ENCODE peak calls at places on chromosome 21, in seven cellular contexts. C is tibial artery, A is BJ, F is psoas muscle, H is OCI-LY7, J is astrocyte of the spinal cord, P is brain microvascular endothelial cell. G is an unnamed sample.

GRCh38 chr21:44556879-44557278 is 1.7 kb downstream of the KRTAP10-3 start:
- DNase-seq in J (no peak), P (no peak), H (no peak), C (no peak), A (no peak), F (no peak), G (no peak)

GRCh38 chr21:43934116-43934515 is 69.1 kb downstream of the AGPAT3 start:
- DNase-seq in H (no peak), F (no peak), J (no peak), C (no peak), P (no peak), A (no peak), G (no peak)

GRCh38 chr21:36966846-36967657 is 583 bp upstream of the HLCS start:
- DNase-seq in P (peak), F (no peak), A (no peak), H (no peak), C (no peak), J (peak), G (no peak)

GRCh38 chr21:41777934-41778815 is 11.3 kb upstream of the RIPK4 start:
- DNase-seq in F (peak), A (no peak), J (peak), H (peak), P (peak), C (peak), G (peak)

GRCh38 chr21:28148400-28149064 is 844.1 kb downstream of the LTN1 start:
- DNase-seq in J (peak), P (no peak), A (no peak), C (no peak), F (no peak), H (no peak), G (no peak)

GRCh38 chr21:31117046-31117916 is 79.0 kb upstream of the KRTAP19-8 start:
- DNase-seq in A (peak), J (peak), C (no peak), P (peak), H (no peak), F (no peak), G (no peak)

GRCh38 chr21:41706678-41707077 is 60.2 kb downstream of the RIPK4 start:
- DNase-seq in C (no peak), A (no peak), J (no peak), P (no peak), H (no peak), F (no peak), G (no peak)

GRCh38 chr21:16496594-16496993 is 766.8 kb downstream of the USP25 start:
- DNase-seq in H (no peak), A (no peak), P (no peak), F (no peak), C (no peak), J (no peak), G (no peak)

GRCh38 chr21:33644383-33645074 is 2.2 kb downstream of the ITSN1 start:
- DNase-seq in C (no peak), J (peak), H (no peak), A (peak), F (peak), P (peak), G (no peak)

GRCh38 chr21:44615881-44616590 is 4.2 kb downstream of the KRTAP10-8 start:
- DNase-seq in P (no peak), F (no peak), A (no peak), J (no peak), H (no peak), C (no peak), G (no peak)

GRCh38 chr21:41613421-41613998 is 105.6 kb upstream of the TMPRSS2 start:
- DNase-seq in H (no peak), P (no peak), A (no peak), J (no peak), C (no peak), F (no peak), G (no peak)

GRCh38 chr21:26501622-26502021 is 71.5 kb downstream of the CYYR1 start:
- DNase-seq in P (no peak), A (no peak), H (no peak), C (no peak), J (no peak), F (no peak), G (no peak)

GRCh38 chr21:44079846-44080245 is 27.4 kb upstream of the PWP2 start:
- DNase-seq in P (no peak), A (no peak), J (no peak), H (no peak), C (no peak), F (no peak), G (no peak)

GRCh38 chr21:36385909-36386642 is 884 bp downstream of the CHAF1B start:
- DNase-seq in P (no peak), A (no peak), F (no peak), H (no peak), C (no peak), J (no peak), G (no peak)

GRCh38 chr21:39392296-39392695 is 43.4 kb upstream of the HMGN1 start:
- DNase-seq in H (no peak), F (no peak), C (no peak), J (no peak), A (no peak), P (no peak), G (no peak)

GRCh38 chr21:21096956-21097355 is 98.7 kb downstream of the NCAM2 start:
- DNase-seq in C (no peak), F (no peak), A (no peak), H (no peak), P (no peak), J (no peak), G (no peak)

GRCh38 chr21:44024895-44025353 is 12.8 kb downstream of the TRAPPC10 start:
- DNase-seq in F (peak), P (peak), H (no peak), J (peak), A (no peak), C (peak), G (peak)

GRCh38 chr21:31408306-31409088 is 64.4 kb upstream of the TIAM1 start:
- DNase-seq in P (no peak), C (no peak), H (no peak), J (no peak), A (no peak), F (no peak), G (no peak)

GRCh38 chr21:41396452-41397107 is 29.5 kb upstream of the MX1 start:
- DNase-seq in H (no peak), P (no peak), A (no peak), J (no peak), F (peak), C (no peak), G (peak)

GRCh38 chr21:26124421-26124833 is 46.1 kb downstream of the APP start:
- DNase-seq in J (peak), H (no peak), P (peak), A (no peak), C (no peak), F (no peak), G (no peak)

GRCh38 chr21:38343691-38344090 is 86.9 kb downstream of the KCNJ15 start:
- DNase-seq in C (peak), P (peak), J (peak), H (no peak), A (no peak), F (peak), G (no peak)

GRCh38 chr21:26112127-26112742 is 58.3 kb downstream of the APP start:
- DNase-seq in P (no peak), A (no peak), J (no peak), F (no peak), H (no peak), C (no peak), G (no peak)

GRCh38 chr21:37670883-37671282 is 245.4 kb downstream of the KCNJ6 start:
- DNase-seq in C (no peak), F (no peak), H (no peak), P (peak), J (no peak), A (no peak), G (no peak)

GRCh38 chr21:36584980-36585940 is 105.3 kb upstream of the CLDN14 start:
- DNase-seq in H (peak), C (no peak), F (no peak), P (no peak), A (no peak), J (no peak), G (no peak)

GRCh38 chr21:23119491-23119890 is 2121.3 kb downstream of the NCAM2 start:
- DNase-seq in F (no peak), A (no peak), P (no peak), J (no peak), H (no peak), C (no peak), G (no peak)

GRCh38 chr21:20997308-20997632 is 939 bp upstream of the NCAM2 start:
- DNase-seq in A (no peak), J (no peak), P (no peak), C (no peak), H (no peak), F (no peak), G (no peak)

GRCh38 chr21:17514124-17514481 is 1.3 kb downstream of the CXADR start:
- DNase-seq in J (peak), P (peak), F (no peak), H (no peak), A (no peak), C (no peak), G (no peak)
- H3K4me3 ChIP-seq in J (peak), P (no peak), F (no peak), H (peak), A (no peak), C (no peak), G (peak)

GRCh38 chr21:15064576-15065380 is at the start of gene NRIP1:
- DNase-seq in F (peak), J (peak), A (peak), P (peak), C (peak), H (no peak), G (peak)
- H3K4me3 ChIP-seq in F (peak), J (peak), A (peak), P (peak), C (peak), H (no peak), G (peak)

GRCh38 chr21:32410916-32411315 is 1.6 kb upstream of the EVA1C start:
- DNase-seq in C (no peak), J (no peak), P (no peak), A (no peak), F (no peak), H (no peak), G (no peak)
- H3K4me3 ChIP-seq in C (peak), J (no peak), P (no peak), A (no peak), F (peak), H (no peak), G (peak)

DNA sequence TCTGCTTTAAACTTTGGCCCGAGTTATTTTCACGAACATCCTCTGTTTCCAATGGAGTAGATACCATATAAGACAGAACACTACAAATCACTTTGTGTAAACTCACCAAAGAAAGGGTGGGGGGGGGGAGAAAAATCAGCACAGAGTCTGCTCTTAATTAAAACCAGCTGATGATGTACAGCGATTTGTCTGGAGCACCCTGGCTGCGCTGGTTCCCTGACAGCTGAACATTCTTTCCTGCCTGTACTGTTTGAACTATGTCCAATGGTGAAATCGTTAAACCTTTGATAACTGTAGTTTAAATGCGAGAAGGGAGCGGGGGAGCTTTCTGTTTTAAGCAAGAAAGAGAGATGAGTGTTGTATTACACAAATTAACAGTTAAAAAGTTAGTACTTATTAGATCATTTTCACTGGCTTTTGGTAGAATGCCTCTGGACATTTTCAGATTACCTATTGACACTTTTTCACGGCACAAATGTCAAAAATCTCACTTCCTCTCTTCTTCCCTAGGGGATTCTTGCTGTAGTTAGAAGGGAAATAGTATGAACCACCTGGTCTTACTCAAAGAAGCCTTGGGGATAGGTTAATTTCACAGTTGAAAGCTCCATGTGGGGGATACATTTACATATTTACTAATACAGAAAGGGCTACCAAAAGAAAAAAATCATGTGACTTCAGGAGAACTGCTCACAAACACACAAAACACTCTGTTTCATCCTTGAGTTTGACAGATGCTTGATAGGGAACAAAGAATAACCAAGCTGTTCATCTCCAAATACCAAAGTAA is 140.2 kb upstream of the RUNX1 start:
- DNase-seq in C (no peak), F (peak), A (peak), P (peak), J (peak), H (peak), G (no peak)
- H3K4me3 ChIP-seq in C (no peak), F (peak), A (no peak), P (no peak), J (no peak), H (peak), G (no peak)

DNA sequence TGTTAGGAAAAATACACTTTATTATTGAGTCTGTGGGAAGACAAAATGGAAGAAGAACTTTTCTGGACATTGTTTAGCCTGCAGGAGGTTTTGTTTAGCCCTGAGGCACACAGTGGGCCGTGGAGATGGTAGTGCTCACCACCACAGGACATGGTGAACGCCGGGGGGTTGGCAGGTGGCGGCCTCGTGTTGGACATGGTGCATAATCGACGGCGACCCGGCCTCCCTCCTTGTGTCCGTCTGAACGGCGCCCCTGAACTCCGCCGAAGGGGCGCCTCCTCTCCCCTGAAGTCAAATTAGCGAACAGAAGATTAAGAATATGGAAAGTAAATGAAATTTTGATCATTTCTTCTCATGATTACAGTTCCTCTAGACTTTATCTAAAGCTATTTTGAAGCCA is 126.4 kb downstream of the PCBP3 start:
- DNase-seq in F (no peak), C (no peak), J (no peak), P (no peak), H (no peak), A (no peak), G (no peak)
- H3K4me3 ChIP-seq in F (no peak), C (no peak), J (no peak), P (no peak), H (no peak), A (no peak), G (no peak)

DNA sequence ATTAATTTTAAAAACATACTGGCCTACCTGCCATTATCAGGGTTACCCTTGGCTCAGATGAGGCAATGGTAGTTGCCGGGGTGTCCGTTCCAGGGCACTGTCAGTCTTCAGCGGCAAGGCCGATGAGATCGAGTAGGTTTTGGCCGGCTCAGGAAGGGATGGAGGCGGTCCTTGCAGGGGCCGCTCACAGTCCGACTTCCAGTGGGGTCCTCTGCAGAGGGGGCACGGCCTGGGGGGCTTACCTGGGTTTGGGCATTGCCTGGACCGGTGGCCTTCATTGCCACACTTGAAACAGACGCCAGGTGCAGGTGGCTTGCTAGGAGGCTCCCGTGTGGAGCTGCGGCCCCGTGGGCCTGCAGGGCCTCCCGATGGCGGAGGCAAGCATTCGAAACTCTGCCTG is 2.5 kb downstream of the ERVH48-1 start:
- DNase-seq in C (no peak), A (no peak), H (no peak), P (no peak), J (no peak), F (no peak), G (no peak)
- H3K4me3 ChIP-seq in C (no peak), A (no peak), H (no peak), P (no peak), J (no peak), F (no peak), G (no peak)